ENCODE peak calls at places on chromosomes 7 and 10, in five cellular contexts. One of them, this sample, is unnamed.

GRCh38 chr7:44177570-44178131 is 11.6 kb downstream of the GCK start:
- DNase-seq in NCI-H446 treated with DMSO at 0.1 percent for 48 hours: peak
- DNase-seq in activated CD4-positive, alpha-beta T cell treated with anti-CD3 and anti-CD28 coated beads for 48 hours: no peak
- DNase-seq in NCI-H1105: no peak
- DNase-seq in anterior cingulate cortex: peak
- DNase-seq in this sample: no peak

GRCh38 chr7:100543586-100543985 is 4.6 kb downstream of the AGFG2 start:
- DNase-seq in NCI-H1105: no peak
- DNase-seq in NCI-H446 treated with DMSO at 0.1 percent for 48 hours: no peak
- DNase-seq in anterior cingulate cortex: no peak
- DNase-seq in activated CD4-positive, alpha-beta T cell treated with anti-CD3 and anti-CD28 coated beads for 48 hours: no peak
- DNase-seq in this sample: no peak

GRCh38 chr10:29896053-29896452 is 163.3 kb downstream of the JCAD start:
- DNase-seq in NCI-H446 treated with DMSO at 0.1 percent for 48 hours: no peak
- DNase-seq in anterior cingulate cortex: no peak
- DNase-seq in NCI-H1105: no peak
- DNase-seq in activated CD4-positive, alpha-beta T cell treated with anti-CD3 and anti-CD28 coated beads for 48 hours: no peak
- DNase-seq in this sample: no peak

GRCh38 chr10:59513558-59513957 is 151.2 kb upstream of the FAM13C start:
- DNase-seq in anterior cingulate cortex: no peak
- DNase-seq in NCI-H1105: no peak
- DNase-seq in NCI-H446 treated with DMSO at 0.1 percent for 48 hours: no peak
- DNase-seq in activated CD4-positive, alpha-beta T cell treated with anti-CD3 and anti-CD28 coated beads for 48 hours: no peak
- DNase-seq in this sample: no peak

GRCh38 chr10:49116509-49117365 is 1.4 kb upstream of the VSTM4 start:
- DNase-seq in NCI-H446 treated with DMSO at 0.1 percent for 48 hours: no peak
- DNase-seq in activated CD4-positive, alpha-beta T cell treated with anti-CD3 and anti-CD28 coated beads for 48 hours: no peak
- DNase-seq in anterior cingulate cortex: no peak
- DNase-seq in NCI-H1105: no peak
- DNase-seq in this sample: no peak

GRCh38 chr7:92275327-92275726 is 29.6 kb downstream of the ANKIB1 start:
- DNase-seq in NCI-H446 treated with DMSO at 0.1 percent for 48 hours: no peak
- DNase-seq in NCI-H1105: no peak
- DNase-seq in anterior cingulate cortex: no peak
- DNase-seq in activated CD4-positive, alpha-beta T cell treated with anti-CD3 and anti-CD28 coated beads for 48 hours: no peak
- DNase-seq in this sample: no peak

GRCh38 chr10:132520147-132520811 is 17.3 kb upstream of the INPP5A start:
- DNase-seq in anterior cingulate cortex: no peak
- DNase-seq in activated CD4-positive, alpha-beta T cell treated with anti-CD3 and anti-CD28 coated beads for 48 hours: no peak
- DNase-seq in NCI-H446 treated with DMSO at 0.1 percent for 48 hours: no peak
- DNase-seq in NCI-H1105: no peak
- DNase-seq in this sample: no peak

GRCh38 chr7:131010029-131010705 is 276.2 kb upstream of the KLF14 start:
- DNase-seq in NCI-H446 treated with DMSO at 0.1 percent for 48 hours: no peak
- DNase-seq in activated CD4-positive, alpha-beta T cell treated with anti-CD3 and anti-CD28 coated beads for 48 hours: no peak
- DNase-seq in NCI-H1105: no peak
- DNase-seq in anterior cingulate cortex: no peak
- DNase-seq in this sample: no peak

GRCh38 chr10:48377751-48378585 is 71.5 kb downstream of the MAPK8 start:
- DNase-seq in activated CD4-positive, alpha-beta T cell treated with anti-CD3 and anti-CD28 coated beads for 48 hours: no peak
- DNase-seq in NCI-H446 treated with DMSO at 0.1 percent for 48 hours: no peak
- DNase-seq in NCI-H1105: no peak
- DNase-seq in anterior cingulate cortex: no peak
- DNase-seq in this sample: no peak